ENCODE peak calls at places on chromosomes 5 and 9, in seven cellular contexts. One of them, this sample, is unnamed.
A peak's percentile ranks its signal among the peaks of the same experiment; 100 is the strongest.

GRCh38 chr9:88660611-88661010 is 125.6 kb downstream of the NXNL2 start:
- DNase-seq in CD4-positive, alpha-beta memory T cell: no peak
- DNase-seq in mesenchymal stem cell: peak; percentile 51
- DNase-seq in aorta: no peak
- DNase-seq in CD8-positive, alpha-beta memory T cell: no peak
- DNase-seq in brain microvascular endothelial cell: peak; percentile 57
- DNase-seq in endothelial cell of umbilical vein: peak; percentile 46
- DNase-seq in this sample: peak; percentile 59

GRCh38 chr5:132431682-132432081 is 58.9 kb downstream of the IRF1 start:
- DNase-seq in CD4-positive, alpha-beta memory T cell: no peak
- DNase-seq in mesenchymal stem cell: no peak
- DNase-seq in aorta: no peak
- DNase-seq in CD8-positive, alpha-beta memory T cell: no peak
- DNase-seq in brain microvascular endothelial cell: no peak
- DNase-seq in endothelial cell of umbilical vein: no peak
- DNase-seq in this sample: no peak

GRCh38 chr9:86128235-86128822 is 29.0 kb upstream of the GOLM1 start:
- DNase-seq in CD4-positive, alpha-beta memory T cell: no peak
- DNase-seq in mesenchymal stem cell: no peak
- DNase-seq in aorta: no peak
- DNase-seq in CD8-positive, alpha-beta memory T cell: no peak
- DNase-seq in brain microvascular endothelial cell: no peak
- DNase-seq in endothelial cell of umbilical vein: no peak
- DNase-seq in this sample: no peak

GRCh38 chr5:144072518-144072927 is 97.9 kb downstream of the YIPF5 start:
- DNase-seq in CD4-positive, alpha-beta memory T cell: no peak
- DNase-seq in mesenchymal stem cell: no peak
- DNase-seq in aorta: no peak
- DNase-seq in CD8-positive, alpha-beta memory T cell: no peak
- DNase-seq in brain microvascular endothelial cell: peak; percentile 32
- DNase-seq in endothelial cell of umbilical vein: peak; percentile 64
- DNase-seq in this sample: peak; percentile 74

GRCh38 chr5:31614147-31615030 is 24.5 kb upstream of the PDZD2 start:
- DNase-seq in CD4-positive, alpha-beta memory T cell: no peak
- DNase-seq in mesenchymal stem cell: no peak
- DNase-seq in aorta: no peak
- DNase-seq in CD8-positive, alpha-beta memory T cell: no peak
- DNase-seq in brain microvascular endothelial cell: no peak
- DNase-seq in endothelial cell of umbilical vein: no peak
- DNase-seq in this sample: no peak

GRCh38 chr5:16784088-16784487 is 152.0 kb downstream of the MYO10 start:
- DNase-seq in CD4-positive, alpha-beta memory T cell: no peak
- DNase-seq in mesenchymal stem cell: peak; percentile 88
- DNase-seq in aorta: no peak
- DNase-seq in CD8-positive, alpha-beta memory T cell: no peak
- DNase-seq in brain microvascular endothelial cell: peak; percentile 77
- DNase-seq in endothelial cell of umbilical vein: no peak
- DNase-seq in this sample: peak; percentile 82

GRCh38 chr5:134511796-134512660 is 13.4 kb upstream of the JADE2 start:
- DNase-seq in CD4-positive, alpha-beta memory T cell: no peak
- DNase-seq in mesenchymal stem cell: peak; percentile 85
- DNase-seq in aorta: peak; percentile 84
- DNase-seq in CD8-positive, alpha-beta memory T cell: no peak
- DNase-seq in brain microvascular endothelial cell: peak; percentile 40
- DNase-seq in endothelial cell of umbilical vein: no peak
- DNase-seq in this sample: peak; percentile 71

GRCh38 chr9:122827759-122828090 is 663 bp downstream of the PDCL start:
- DNase-seq in CD4-positive, alpha-beta memory T cell: no peak
- DNase-seq in mesenchymal stem cell: peak; percentile 65
- DNase-seq in aorta: no peak
- DNase-seq in CD8-positive, alpha-beta memory T cell: no peak
- DNase-seq in brain microvascular endothelial cell: peak; percentile 51
- DNase-seq in endothelial cell of umbilical vein: no peak
- DNase-seq in this sample: peak; percentile 74

GRCh38 chr5:125798311-125798710 is 624.9 kb upstream of the GRAMD2B start:
- DNase-seq in CD4-positive, alpha-beta memory T cell: no peak
- DNase-seq in mesenchymal stem cell: peak; percentile 49
- DNase-seq in aorta: no peak
- DNase-seq in CD8-positive, alpha-beta memory T cell: no peak
- DNase-seq in brain microvascular endothelial cell: peak; percentile 18
- DNase-seq in endothelial cell of umbilical vein: peak; percentile 56
- DNase-seq in this sample: peak; percentile 32

GRCh38 chr5:149397530-149397929 is 18.4 kb upstream of the IL17B start:
- DNase-seq in CD4-positive, alpha-beta memory T cell: no peak
- DNase-seq in mesenchymal stem cell: peak; percentile 99
- DNase-seq in aorta: peak; percentile 62
- DNase-seq in CD8-positive, alpha-beta memory T cell: no peak
- DNase-seq in brain microvascular endothelial cell: peak; percentile 96
- DNase-seq in endothelial cell of umbilical vein: no peak
- DNase-seq in this sample: peak; percentile 94

GRCh38 chr9:36930941-36931340 is 103.1 kb downstream of the PAX5 start:
- DNase-seq in CD4-positive, alpha-beta memory T cell: no peak
- DNase-seq in mesenchymal stem cell: no peak
- DNase-seq in aorta: no peak
- DNase-seq in CD8-positive, alpha-beta memory T cell: no peak
- DNase-seq in brain microvascular endothelial cell: no peak
- DNase-seq in endothelial cell of umbilical vein: no peak
- DNase-seq in this sample: no peak

GRCh38 chr9:136659861-136660784 is 2.6 kb upstream of the EGFL7 start:
- DNase-seq in CD4-positive, alpha-beta memory T cell: no peak
- DNase-seq in mesenchymal stem cell: no peak
- DNase-seq in aorta: no peak
- DNase-seq in CD8-positive, alpha-beta memory T cell: no peak
- DNase-seq in brain microvascular endothelial cell: no peak
- DNase-seq in endothelial cell of umbilical vein: peak; percentile 15
- DNase-seq in this sample: no peak

GRCh38 chr5:96254980-96255681 is 177.9 kb downstream of the PCSK1 start:
- DNase-seq in CD4-positive, alpha-beta memory T cell: no peak
- DNase-seq in mesenchymal stem cell: peak; percentile 68
- DNase-seq in aorta: no peak
- DNase-seq in CD8-positive, alpha-beta memory T cell: no peak
- DNase-seq in brain microvascular endothelial cell: peak; percentile 86
- DNase-seq in endothelial cell of umbilical vein: peak; percentile 86
- DNase-seq in this sample: peak; percentile 90

GRCh38 chr5:155728146-155728856 is 598.7 kb upstream of the SGCD start:
- DNase-seq in CD4-positive, alpha-beta memory T cell: no peak
- DNase-seq in mesenchymal stem cell: peak; percentile 11
- DNase-seq in aorta: peak; percentile 82
- DNase-seq in CD8-positive, alpha-beta memory T cell: no peak
- DNase-seq in brain microvascular endothelial cell: peak; percentile 1
- DNase-seq in endothelial cell of umbilical vein: no peak
- DNase-seq in this sample: peak; percentile 74
- H3K27me3 ChIP-seq in CD4-positive, alpha-beta memory T cell: peaks cover 4% of the 10 kb centered on the region
- H3K27me3 ChIP-seq in mesenchymal stem cell: peaks cover 59% of the 10 kb centered on the region
- H3K27me3 ChIP-seq in aorta: no peaks in the 10 kb centered on the region
- H3K27me3 ChIP-seq in CD8-positive, alpha-beta memory T cell: peaks cover 12% of the 10 kb centered on the region
- H3K27me3 ChIP-seq in brain microvascular endothelial cell: peaks cover 19% of the 10 kb centered on the region
- H3K27me3 ChIP-seq in endothelial cell of umbilical vein: no peaks in the 10 kb centered on the region
- H3K27me3 ChIP-seq in this sample: peaks cover 45% of the 10 kb centered on the region

DNA sequence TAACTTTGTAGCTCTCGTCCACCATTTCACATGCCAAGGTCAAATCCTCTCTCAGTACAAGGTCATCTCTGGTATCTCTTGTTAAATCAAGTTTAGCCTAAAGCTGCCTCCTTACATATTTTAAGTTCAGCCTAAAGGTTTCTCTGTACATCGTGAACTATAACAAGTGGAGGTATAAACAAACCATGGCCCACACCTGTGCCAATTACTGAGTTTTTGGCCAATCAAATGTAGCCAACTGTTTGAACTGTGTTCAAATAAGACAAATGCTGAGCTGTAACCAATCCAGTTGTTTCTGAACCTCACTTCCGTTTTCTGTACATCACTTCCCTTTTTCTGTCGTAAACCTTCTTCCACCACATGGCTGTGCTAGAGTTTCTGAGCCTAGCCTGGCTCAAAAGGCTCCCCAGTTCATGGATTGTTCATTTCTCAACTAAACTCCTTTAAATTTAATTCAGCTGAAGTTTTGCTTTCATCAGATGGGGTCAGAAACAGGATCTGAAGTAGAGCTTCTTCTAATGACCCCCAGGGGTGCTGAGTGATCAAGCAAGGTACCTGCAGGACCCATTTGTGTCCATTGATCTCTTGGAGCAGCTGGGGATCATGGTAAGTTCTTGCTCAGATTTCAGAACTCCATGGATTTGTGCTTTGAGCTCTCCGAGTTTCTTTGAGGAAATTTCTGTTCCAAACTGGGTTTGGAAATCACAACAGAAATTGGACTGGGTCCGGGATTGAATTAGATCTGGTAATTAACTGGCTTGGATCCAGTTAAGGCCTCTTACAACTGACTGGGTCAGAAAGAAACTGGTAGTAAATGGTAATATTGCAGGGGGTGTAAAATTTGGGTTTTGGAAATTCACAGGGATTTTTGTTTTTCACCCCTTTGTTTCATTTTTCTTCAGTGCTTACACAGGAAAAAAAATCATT is 11.0 kb upstream of the NANS start:
- DNase-seq in CD4-positive, alpha-beta memory T cell: peak; percentile 74
- DNase-seq in mesenchymal stem cell: no peak
- DNase-seq in aorta: no peak
- DNase-seq in CD8-positive, alpha-beta memory T cell: peak; percentile 35
- DNase-seq in brain microvascular endothelial cell: no peak
- DNase-seq in endothelial cell of umbilical vein: no peak
- DNase-seq in this sample: no peak
- H3K4me3 ChIP-seq in CD4-positive, alpha-beta memory T cell: peak overlapping the region; percentile 9
- H3K4me3 ChIP-seq in mesenchymal stem cell: peak overlapping the region; percentile 64
- H3K4me3 ChIP-seq in aorta: no peak overlapping the region
- H3K4me3 ChIP-seq in CD8-positive, alpha-beta memory T cell: peak overlapping the region; percentile 47
- H3K4me3 ChIP-seq in brain microvascular endothelial cell: no peak overlapping the region
- H3K4me3 ChIP-seq in endothelial cell of umbilical vein: no peak overlapping the region
- H3K4me3 ChIP-seq in this sample: no peak overlapping the region

GRCh38 chr9:21969011-21969935 is 24.9 kb downstream of the CDKN2A start:
- DNase-seq in CD4-positive, alpha-beta memory T cell: no peak
- DNase-seq in mesenchymal stem cell: no peak
- DNase-seq in aorta: no peak
- DNase-seq in CD8-positive, alpha-beta memory T cell: no peak
- DNase-seq in brain microvascular endothelial cell: no peak
- DNase-seq in endothelial cell of umbilical vein: no peak
- DNase-seq in this sample: peak; percentile 2
- H3K27me3 ChIP-seq in CD4-positive, alpha-beta memory T cell: peaks cover 87% of the 10 kb centered on the region
- H3K27me3 ChIP-seq in mesenchymal stem cell: peaks cover 45% of the 10 kb centered on the region
- H3K27me3 ChIP-seq in aorta: peaks cover 5% of the 10 kb centered on the region
- H3K27me3 ChIP-seq in CD8-positive, alpha-beta memory T cell: peaks cover 91% of the 10 kb centered on the region
- H3K27me3 ChIP-seq in brain microvascular endothelial cell: no peaks in the 10 kb centered on the region
- H3K27me3 ChIP-seq in endothelial cell of umbilical vein: peaks cover 98% of the 10 kb centered on the region
- H3K27me3 ChIP-seq in this sample: peaks cover 57% of the 10 kb centered on the region

DNA sequence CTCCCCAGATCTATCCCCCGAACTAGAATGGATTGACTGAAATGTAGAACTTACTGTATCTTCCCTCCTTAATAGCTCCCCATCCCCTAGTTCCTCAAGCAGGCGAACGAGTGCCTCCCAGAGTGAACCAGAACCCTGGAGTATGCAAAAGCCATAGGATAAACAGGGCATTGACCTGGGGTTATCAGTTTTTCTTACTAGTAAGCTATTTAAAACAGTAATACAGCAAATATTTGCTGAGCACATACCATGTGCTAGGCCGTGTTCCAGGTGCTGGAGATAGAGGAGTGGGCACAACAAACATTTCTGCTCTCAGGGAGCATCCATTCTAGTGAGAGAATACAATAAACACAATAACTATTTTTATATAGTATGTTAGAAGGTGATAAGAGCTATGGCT is 1.8 kb downstream of the SKP2 start:
- DNase-seq in CD4-positive, alpha-beta memory T cell: no peak
- DNase-seq in mesenchymal stem cell: no peak
- DNase-seq in aorta: no peak
- DNase-seq in CD8-positive, alpha-beta memory T cell: no peak
- DNase-seq in brain microvascular endothelial cell: no peak
- DNase-seq in endothelial cell of umbilical vein: no peak
- DNase-seq in this sample: no peak
- H3K4me3 ChIP-seq in CD4-positive, alpha-beta memory T cell: no peak overlapping the region
- H3K4me3 ChIP-seq in mesenchymal stem cell: peak overlapping the region; percentile 91
- H3K4me3 ChIP-seq in aorta: no peak overlapping the region
- H3K4me3 ChIP-seq in CD8-positive, alpha-beta memory T cell: no peak overlapping the region
- H3K4me3 ChIP-seq in brain microvascular endothelial cell: no peak overlapping the region
- H3K4me3 ChIP-seq in endothelial cell of umbilical vein: no peak overlapping the region
- H3K4me3 ChIP-seq in this sample: peak overlapping the region; percentile 98

GRCh38 chr5:3002230-3002629 is 250.8 kb upstream of the IRX2 start:
- DNase-seq in CD4-positive, alpha-beta memory T cell: no peak
- DNase-seq in mesenchymal stem cell: no peak
- DNase-seq in aorta: no peak
- DNase-seq in CD8-positive, alpha-beta memory T cell: no peak
- DNase-seq in brain microvascular endothelial cell: no peak
- DNase-seq in endothelial cell of umbilical vein: no peak
- DNase-seq in this sample: no peak
- H3K27me3 ChIP-seq in CD4-positive, alpha-beta memory T cell: no peaks in the 10 kb centered on the region
- H3K27me3 ChIP-seq in mesenchymal stem cell: no peaks in the 10 kb centered on the region
- H3K27me3 ChIP-seq in aorta: no peaks in the 10 kb centered on the region
- H3K27me3 ChIP-seq in CD8-positive, alpha-beta memory T cell: no peaks in the 10 kb centered on the region
- H3K27me3 ChIP-seq in brain microvascular endothelial cell: no peaks in the 10 kb centered on the region
- H3K27me3 ChIP-seq in endothelial cell of umbilical vein: no peaks in the 10 kb centered on the region
- H3K27me3 ChIP-seq in this sample: no peaks in the 10 kb centered on the region

DNA sequence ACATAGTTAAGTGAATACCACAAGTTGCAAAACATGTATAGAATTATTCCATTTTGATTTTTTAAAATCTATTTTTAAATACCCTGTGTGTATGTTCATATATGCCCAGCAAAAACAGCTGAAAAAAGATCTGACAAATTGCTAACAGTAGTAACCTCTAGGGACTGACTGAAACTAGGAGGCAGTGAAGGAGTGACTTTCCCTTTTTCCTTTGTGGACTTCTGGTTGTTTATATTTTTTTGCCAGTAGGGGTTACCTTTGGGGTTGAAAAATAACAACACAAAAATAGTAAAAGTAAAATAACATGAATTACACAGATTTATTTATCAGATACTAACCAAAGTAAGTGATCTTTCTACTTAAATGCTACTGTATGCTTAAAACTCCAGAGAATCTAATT is 2.9 kb downstream of the MEGF9 start:
- DNase-seq in CD4-positive, alpha-beta memory T cell: no peak
- DNase-seq in mesenchymal stem cell: peak; percentile 24
- DNase-seq in aorta: no peak
- DNase-seq in CD8-positive, alpha-beta memory T cell: no peak
- DNase-seq in brain microvascular endothelial cell: no peak
- DNase-seq in endothelial cell of umbilical vein: no peak
- DNase-seq in this sample: peak; percentile 38
- H3K4me3 ChIP-seq in CD4-positive, alpha-beta memory T cell: no peak overlapping the region
- H3K4me3 ChIP-seq in mesenchymal stem cell: peak overlapping the region; percentile 87
- H3K4me3 ChIP-seq in aorta: no peak overlapping the region
- H3K4me3 ChIP-seq in CD8-positive, alpha-beta memory T cell: no peak overlapping the region
- H3K4me3 ChIP-seq in brain microvascular endothelial cell: no peak overlapping the region
- H3K4me3 ChIP-seq in endothelial cell of umbilical vein: no peak overlapping the region
- H3K4me3 ChIP-seq in this sample: no peak overlapping the region

DNA sequence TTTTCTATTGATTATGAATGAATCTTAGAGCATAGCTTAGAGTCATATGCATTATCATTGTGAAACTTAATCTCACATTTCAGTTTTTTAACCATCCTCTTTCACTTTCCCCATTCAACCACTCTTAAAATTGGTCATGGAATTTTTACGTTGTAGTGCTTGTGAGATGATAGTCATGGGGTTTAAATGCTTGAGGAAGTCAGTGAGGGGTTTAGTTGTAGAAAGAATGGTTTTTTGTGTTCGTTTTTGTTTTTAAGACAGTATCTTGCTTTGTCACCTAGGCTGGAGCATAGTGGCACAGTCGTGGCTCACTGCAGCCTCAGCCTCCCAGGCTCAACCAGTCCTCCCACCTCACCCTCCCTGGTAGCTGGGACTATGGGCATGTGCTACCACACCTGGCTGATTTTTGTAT is 19.6 kb downstream of the UGCG start:
- DNase-seq in CD4-positive, alpha-beta memory T cell: no peak
- DNase-seq in mesenchymal stem cell: peak; percentile 40
- DNase-seq in aorta: no peak
- DNase-seq in CD8-positive, alpha-beta memory T cell: no peak
- DNase-seq in brain microvascular endothelial cell: no peak
- DNase-seq in endothelial cell of umbilical vein: no peak
- DNase-seq in this sample: no peak
- H3K27me3 ChIP-seq in CD4-positive, alpha-beta memory T cell: no peaks in the 10 kb centered on the region
- H3K27me3 ChIP-seq in mesenchymal stem cell: no peaks in the 10 kb centered on the region
- H3K27me3 ChIP-seq in aorta: no peaks in the 10 kb centered on the region
- H3K27me3 ChIP-seq in CD8-positive, alpha-beta memory T cell: no peaks in the 10 kb centered on the region
- H3K27me3 ChIP-seq in brain microvascular endothelial cell: no peaks in the 10 kb centered on the region
- H3K27me3 ChIP-seq in endothelial cell of umbilical vein: no peaks in the 10 kb centered on the region
- H3K27me3 ChIP-seq in this sample: no peaks in the 10 kb centered on the region

GRCh38 chr5:33362915-33363314 is 77.8 kb upstream of the TARS1 start:
- DNase-seq in CD4-positive, alpha-beta memory T cell: no peak
- DNase-seq in mesenchymal stem cell: peak; percentile 85
- DNase-seq in aorta: no peak
- DNase-seq in CD8-positive, alpha-beta memory T cell: no peak
- DNase-seq in brain microvascular endothelial cell: no peak
- DNase-seq in endothelial cell of umbilical vein: peak; percentile 92
- DNase-seq in this sample: no peak
- H3K4me3 ChIP-seq in CD4-positive, alpha-beta memory T cell: no peak overlapping the region
- H3K4me3 ChIP-seq in mesenchymal stem cell: peak overlapping the region; percentile 43
- H3K4me3 ChIP-seq in aorta: no peak overlapping the region
- H3K4me3 ChIP-seq in CD8-positive, alpha-beta memory T cell: no peak overlapping the region
- H3K4me3 ChIP-seq in brain microvascular endothelial cell: no peak overlapping the region
- H3K4me3 ChIP-seq in endothelial cell of umbilical vein: no peak overlapping the region
- H3K4me3 ChIP-seq in this sample: no peak overlapping the region